ENCODE peak calls at places on chromosomes 16 and 17, in six cellular contexts. N is GM23338, F is HCT116, U is MM.1S, O is hepatocyte, W is PC-3. M is an unnamed sample.
A peak's percentile ranks its signal among the peaks of the same experiment; 100 is the strongest.

GRCh38 chr16:87724490-87725291 is 41.1 kb downstream of the KLHDC4 start:
- DNase-seq in O (no peak), U (no peak), F (no peak), W (no peak), N (no peak), M (no peak)

GRCh38 chr16:12433691-12434390 is 369.8 kb downstream of the CPPED1 start:
- DNase-seq in F (no peak), N (no peak), O (no peak), W (no peak), U (no peak), M (no peak)

GRCh38 chr16:48542020-48542473 is 67.9 kb downstream of the N4BP1 start:
- DNase-seq in N (peak; percentile 36), W (peak; percentile 37), U (no peak), O (peak; percentile 41), F (no peak), M (no peak)

GRCh38 chr16:54325616-54326265 is 39.2 kb upstream of the IRX3 start:
- DNase-seq in O (no peak), N (no peak), W (no peak), U (no peak), F (no peak), M (no peak)

GRCh38 chr17:76123127-76123499 is 17.9 kb downstream of the FOXJ1 start:
- DNase-seq in N (no peak), W (no peak), U (no peak), F (no peak), O (no peak), M (no peak)

GRCh38 chr17:50045154-50045553 is 10.8 kb upstream of the ITGA3 start:
- DNase-seq in O (no peak), N (no peak), W (peak; percentile 65), F (no peak), U (no peak), M (no peak)

GRCh38 chr17:59332890-59333377 is 1.5 kb downstream of the YPEL2 start:
- DNase-seq in W (peak; percentile 19), F (no peak), O (peak; percentile 34), N (no peak), U (no peak), M (peak; percentile 50)

GRCh38 chr17:2867441-2868424 is 71.5 kb downstream of the RAP1GAP2 start:
- DNase-seq in N (peak; percentile 90), O (no peak), U (no peak), F (no peak), W (peak; percentile 62), M (no peak)

GRCh38 chr16:21302454-21302853 is 24.4 kb upstream of the CRYM start:
- DNase-seq in O (peak; percentile 25), N (peak; percentile 43), W (no peak), F (no peak), U (no peak), M (no peak)

GRCh38 chr17:79808763-79809529 is 12.1 kb upstream of the CBX8 start:
- DNase-seq in U (peak; percentile 28), W (peak; percentile 80), F (peak; percentile 60), O (peak; percentile 75), N (peak; percentile 80), M (peak; percentile 61)
- TF ChIP-seq EZH2 in U (no peak), W (no peak), F (no peak), O (no peak), N (peak; percentile 56), M (no peak)

GRCh38 chr17:33974276-33974675 is 280.8 kb upstream of the CCL2 start:
- DNase-seq in F (no peak), N (no peak), U (no peak), O (no peak), W (no peak), M (no peak)

GRCh38 chr17:33976816-33977215 is 278.3 kb upstream of the CCL2 start:
- DNase-seq in W (no peak), F (no peak), O (no peak), N (no peak), U (no peak), M (no peak)

GRCh38 chr17:33970271-33970670 is 284.8 kb upstream of the CCL2 start:
- DNase-seq in U (no peak), O (no peak), N (no peak), W (no peak), F (no peak), M (no peak)

GRCh38 chr17:33972756-33973155 is 282.3 kb upstream of the CCL2 start:
- DNase-seq in O (no peak), F (no peak), U (peak; percentile 65), W (no peak), N (no peak), M (no peak)

GRCh38 chr17:33973491-33973890 is 281.6 kb upstream of the CCL2 start:
- DNase-seq in U (no peak), N (no peak), O (no peak), W (no peak), F (no peak), M (no peak)
- H3K9me2 ChIP-seq in U (no peaks in the 10 kb centered on the region), N (peaks cover 12% of the 10 kb centered on the region), O (no peaks in the 10 kb centered on the region), W (no peaks in the 10 kb centered on the region), F (no peaks in the 10 kb centered on the region), M (no peaks in the 10 kb centered on the region)

DNA sequence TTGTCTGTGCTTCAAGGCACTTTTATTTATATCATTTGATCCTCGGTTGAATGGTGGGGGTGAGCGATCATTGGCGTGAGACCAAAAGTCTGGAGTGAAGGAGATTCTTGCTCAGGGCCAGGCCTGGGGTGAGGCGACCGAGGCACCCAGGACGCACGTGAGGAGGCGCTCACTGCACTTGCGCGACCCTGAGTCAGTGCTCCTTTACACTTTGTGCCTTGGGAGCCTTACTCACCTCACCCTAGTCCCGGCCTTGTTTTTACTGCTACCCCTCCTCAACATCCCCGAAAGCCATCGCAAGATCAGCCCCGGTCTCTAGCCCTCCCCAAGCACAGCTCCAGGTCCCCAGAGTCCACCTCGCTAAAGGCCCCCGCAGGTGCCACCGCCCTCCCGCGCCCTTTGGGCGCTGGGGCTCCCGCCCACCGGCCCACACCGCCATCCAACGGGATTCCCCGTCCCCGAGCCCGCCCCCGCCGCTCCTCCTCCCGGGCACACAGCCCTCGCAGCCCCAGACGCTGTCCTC is 496 bp downstream of the EZH1 start:
- DNase-seq in N (peak; percentile 72), F (peak; percentile 21), W (peak; percentile 44), O (peak; percentile 88), U (peak; percentile 75), M (peak; percentile 81)
- TF ChIP-seq CTCF in N (no peak), F (no peak), W (peak; percentile 14), O (no peak), U (no peak), M (no peak)

DNA sequence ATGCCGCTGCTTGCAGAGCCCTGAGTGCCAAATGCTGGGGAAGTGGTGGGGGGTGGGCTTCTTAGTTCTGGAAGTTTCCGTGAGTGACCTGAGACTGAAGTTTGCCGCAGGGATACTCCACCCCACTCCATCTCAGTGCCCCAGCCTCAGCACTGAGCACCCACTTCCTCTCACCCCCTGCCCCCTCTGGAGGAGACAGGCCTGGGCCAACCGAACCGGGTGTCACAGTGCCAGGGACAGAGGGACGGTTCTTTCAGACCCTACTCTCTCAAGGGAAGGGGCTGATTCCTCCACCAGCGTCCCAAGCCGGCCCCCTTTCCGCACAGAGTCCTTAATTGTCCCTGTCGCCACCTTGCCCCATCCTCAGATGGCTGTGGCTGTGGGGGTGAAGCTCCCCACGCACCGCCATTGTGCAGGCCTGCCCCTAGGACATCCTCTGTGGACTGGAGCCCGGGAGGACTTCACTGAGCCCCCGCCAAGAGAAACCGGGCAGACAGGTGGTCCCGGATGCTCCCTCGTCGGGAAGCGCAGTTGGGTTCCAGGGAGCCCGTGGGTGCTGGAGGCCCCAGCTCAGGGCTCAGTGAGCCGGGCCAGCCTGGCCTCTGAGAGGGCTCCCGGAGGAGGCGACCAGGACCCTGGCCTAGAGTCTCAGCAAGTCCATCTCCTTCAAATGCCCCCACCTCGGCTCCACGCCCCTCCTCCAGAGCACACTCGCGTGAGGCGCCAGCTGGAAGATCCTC is 1.6 kb upstream of the KREMEN2 start:
- DNase-seq in O (no peak), W (no peak), U (no peak), F (no peak), N (no peak), M (no peak)
- TF ChIP-seq EZH2 in O (no peak), W (no peak), U (no peak), F (no peak), N (no peak), M (no peak)